ENCODE peak calls at places on chromosome 20, in six cellular contexts. D is GM20000, T is SW 1271, Y is T-helper 2 cell, B is WTC11, U is OCI-M1. A is an unnamed sample.

GRCh38 chr20:32751309-32752020 is 8.2 kb upstream of the COMMD7 start:
- DNase-seq in D (no peak), T (no peak), Y (no peak), B (no peak), U (peak; percentile 57), A (no peak)

GRCh38 chr20:62647521-62648317 is 5.4 kb downstream of the SLCO4A1 start:
- DNase-seq in D (no peak), T (no peak), Y (no peak), B (no peak), U (no peak), A (peak; percentile 44)

GRCh38 chr20:24672886-24673677 is 203.7 kb downstream of the SYNDIG1 start:
- DNase-seq in D (no peak), T (peak; percentile 56), Y (no peak), B (no peak), U (no peak), A (peak; percentile 77)

GRCh38 chr20:56350842-56351241 is 7.9 kb upstream of the FAM210B start:
- DNase-seq in D (no peak), T (no peak), Y (no peak), B (no peak), U (no peak), A (no peak)

GRCh38 chr20:1363522-1363921 is 29.3 kb downstream of the FKBP1A start:
- DNase-seq in D (no peak), T (no peak), Y (no peak), B (no peak), U (no peak), A (no peak)

GRCh38 chr20:63748356-63749270 is 9.0 kb downstream of the SLC2A4RG start:
- DNase-seq in D (peak; percentile 30), T (no peak), Y (no peak), B (no peak), U (no peak), A (no peak)

GRCh38 chr20:10708342-10709185 is 34.8 kb upstream of the JAG1 start:
- DNase-seq in D (no peak), T (no peak), Y (no peak), B (no peak), U (no peak), A (no peak)

GRCh38 chr20:32191873-32192272 is 15.7 kb downstream of the PLAGL2 start:
- DNase-seq in D (no peak), T (no peak), Y (no peak), B (no peak), U (no peak), A (no peak)

GRCh38 chr20:11376998-11377397 is 540.7 kb upstream of the BTBD3 start:
- DNase-seq in D (no peak), T (no peak), Y (no peak), B (no peak), U (no peak), A (no peak)

GRCh38 chr20:17995967-17996819 is 27.4 kb downstream of the MGME1 start:
- DNase-seq in D (peak; percentile 65), T (no peak), Y (no peak), B (no peak), U (peak; percentile 81), A (peak; percentile 62)

GRCh38 chr20:62805711-62806382 is 1.2 kb downstream of the OGFR start:
- DNase-seq in D (no peak), T (no peak), Y (no peak), B (no peak), U (peak; percentile 21), A (no peak)

GRCh38 chr20:25508083-25508770 is 77.1 kb downstream of the NINL start:
- DNase-seq in D (no peak), T (no peak), Y (no peak), B (no peak), U (no peak), A (no peak)

GRCh38 chr20:46128310-46129151 is 10.4 kb downstream of the CD40 start:
- DNase-seq in D (no peak), T (no peak), Y (no peak), B (peak; percentile 71), U (peak; percentile 26), A (peak; percentile 43)